ENCODE peak calls at places on chromosomes 6 and 20, in four cellular contexts. H is fibroblast of pulmonary artery, K is kidney, L is AG09319. D is an unnamed sample.

GRCh38 chr6:33788694-33789549 is at the start of gene LEMD2:
- DNase-seq in H (peak), K (peak), L (peak), D (peak)

GRCh38 chr6:33201147-33201545 is 479 bp downstream of the SLC39A7 start:
- DNase-seq in H (no peak), K (no peak), L (no peak), D (no peak)

GRCh38 chr6:122877302-122877701 is 88.2 kb downstream of the SMPDL3A start:
- DNase-seq in H (no peak), K (no peak), L (no peak), D (no peak)

GRCh38 chr6:106461084-106461483 is 100.6 kb downstream of the CRYBG1 start:
- DNase-seq in H (no peak), K (no peak), L (no peak), D (no peak)

GRCh38 chr6:69948479-69949114 is 82.2 kb downstream of the COL19A1 start:
- DNase-seq in H (no peak), K (no peak), L (no peak), D (no peak)

GRCh38 chr20:38231786-38232130 is 28.8 kb downstream of the KIAA1755 start:
- DNase-seq in H (peak), K (no peak), L (no peak), D (no peak)

GRCh38 chr20:46118481-46119020 is 437 bp downstream of the CD40 start:
- DNase-seq in H (no peak), K (peak), L (peak), D (no peak)

GRCh38 chr20:44754554-44754953 is 8.9 kb downstream of the KCNK15 start:
- DNase-seq in H (no peak), K (no peak), L (no peak), D (no peak)

GRCh38 chr6:142569676-142570075 is 267.9 kb downstream of the ADGRG6 start:
- DNase-seq in H (peak), K (no peak), L (no peak), D (no peak)

GRCh38 chr6:131226465-131226864 is 91.2 kb downstream of the AKAP7 start:
- DNase-seq in H (no peak), K (no peak), L (no peak), D (no peak)

GRCh38 chr6:113873043-113873667 is 16.0 kb downstream of the MARCKS start:
- DNase-seq in H (no peak), K (peak), L (no peak), D (no peak)

GRCh38 chr6:446418-447366 is 55.1 kb downstream of the IRF4 start:
- DNase-seq in H (no peak), K (peak), L (no peak), D (no peak)

GRCh38 chr20:44069203-44069931 is 117.6 kb downstream of the JPH2 start:
- DNase-seq in H (no peak), K (peak), L (no peak), D (no peak)

GRCh38 chr6:119620846-119621570 is 271.4 kb upstream of the MAN1A1 start:
- DNase-seq in H (peak), K (no peak), L (no peak), D (no peak)

GRCh38 chr6:53168516-53169257 is 20.0 kb upstream of the GCM1 start:
- DNase-seq in H (peak), K (no peak), L (no peak), D (no peak)

GRCh38 chr6:2899596-2899995 is 3.5 kb downstream of the SERPINB9 start:
- DNase-seq in H (no peak), K (no peak), L (no peak), D (no peak)

GRCh38 chr20:2652724-2653510 is 485 bp downstream of the NOP56 start:
- DNase-seq in H (peak), K (no peak), L (no peak), D (no peak)

GRCh38 chr6:10425973-10426780 is 11.3 kb upstream of the TFAP2A start:
- DNase-seq in H (no peak), K (peak), L (no peak), D (no peak)

GRCh38 chr6:125798734-125799510 is 8.2 kb downstream of the NCOA7 start:
- DNase-seq in H (no peak), K (no peak), L (no peak), D (no peak)

GRCh38 chr20:34990661-34991214 is 35.1 kb downstream of the MYH7B start:
- DNase-seq in H (no peak), K (peak), L (no peak), D (no peak)

GRCh38 chr20:45440424-45440823 is 24.5 kb downstream of the PIGT start:
- DNase-seq in H (no peak), K (no peak), L (no peak), D (no peak)

GRCh38 chr6:150247803-150248202 is 105.0 kb downstream of the PPP1R14C start:
- DNase-seq in H (no peak), K (no peak), L (no peak), D (no peak)

GRCh38 chr6:128336436-128337095 is 183.8 kb downstream of the PTPRK start:
- DNase-seq in H (peak), K (no peak), L (no peak), D (no peak)

GRCh38 chr6:167499161-167499660 is 174.3 kb downstream of the TTLL2 start:
- DNase-seq in H (no peak), K (no peak), L (no peak), D (no peak)

GRCh38 chr6:32254761-32255211 is 30.9 kb upstream of the NOTCH4 start:
- DNase-seq in H (no peak), K (peak), L (no peak), D (no peak)

GRCh38 chr6:6600865-6601264 is 12.3 kb downstream of the LY86 start:
- DNase-seq in H (no peak), K (no peak), L (no peak), D (no peak)

GRCh38 chr6:111740506-111740905 is 132.7 kb downstream of the FYN start:
- DNase-seq in H (no peak), K (no peak), L (no peak), D (no peak)

GRCh38 chr6:126947070-126947469 is 171.4 kb upstream of the RSPO3 start:
- DNase-seq in H (peak), K (peak), L (no peak), D (no peak)

GRCh38 chr6:25973923-25974555 is 11.4 kb downstream of the TRIM38 start:
- DNase-seq in H (no peak), K (no peak), L (no peak), D (no peak)

GRCh38 chr6:32401564-32401963 is 5.4 kb downstream of the BTNL2 start:
- DNase-seq in H (no peak), K (no peak), L (no peak), D (no peak)

GRCh38 chr6:156250593-156250992 is 526.6 kb upstream of the ARID1B start:
- DNase-seq in H (no peak), K (no peak), L (no peak), D (no peak)

GRCh38 chr6:135812085-135812526 is 39.4 kb upstream of the PDE7B start:
- DNase-seq in H (peak), K (no peak), L (no peak), D (no peak)

GRCh38 chr20:37886851-37887297 is 16.1 kb upstream of the VSTM2L start:
- DNase-seq in H (no peak), K (no peak), L (no peak), D (no peak)

GRCh38 chr6:88013015-88013414 is 34.6 kb upstream of the SPACA1 start:
- DNase-seq in H (no peak), K (no peak), L (no peak), D (no peak)

GRCh38 chr6:89286516-89286915 is 28.6 kb downstream of the GABRR2 start:
- DNase-seq in H (no peak), K (no peak), L (no peak), D (no peak)

GRCh38 chr6:34280216-34280615 is 31.4 kb upstream of the SMIM29 start:
- DNase-seq in H (no peak), K (no peak), L (no peak), D (no peak)

DNA sequence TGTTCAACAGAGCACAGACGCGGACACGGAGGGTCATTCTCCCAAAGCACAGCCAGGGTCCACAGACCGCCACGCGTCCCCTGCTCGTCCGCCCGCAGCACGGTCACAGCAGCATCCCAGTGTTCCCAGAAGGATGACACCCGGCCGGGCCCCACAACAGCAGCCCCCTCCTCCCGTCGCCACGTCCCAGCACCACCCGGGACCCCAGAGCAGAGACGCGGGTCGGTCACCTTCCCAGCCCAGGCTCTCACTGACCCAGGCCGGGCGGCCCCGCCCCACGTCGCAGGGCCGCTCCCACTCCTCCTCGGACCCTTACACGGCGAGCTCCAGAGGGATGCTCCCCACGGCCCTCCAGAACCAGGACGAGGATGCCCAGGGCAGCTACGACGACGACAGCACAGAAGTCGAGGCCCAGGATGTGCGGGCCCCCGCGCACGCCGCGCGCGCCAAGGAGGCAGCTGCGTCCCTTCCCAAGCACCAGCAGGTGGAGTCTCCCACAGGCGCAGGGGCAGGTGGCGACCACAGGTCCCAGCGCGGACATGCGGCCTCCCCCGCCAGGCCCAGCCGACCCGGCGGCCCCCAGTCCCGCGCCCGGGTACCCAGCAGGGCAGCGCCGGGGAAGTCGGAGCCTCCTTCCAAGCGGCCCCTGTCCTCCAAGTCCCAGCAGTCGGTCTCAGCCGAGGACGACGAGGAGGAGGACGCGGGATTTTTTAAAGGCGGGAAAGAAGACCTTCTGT is 64.3 kb downstream of the FNDC1 start:
- DNase-seq in H (no peak), K (no peak), L (no peak), D (no peak)
- TF ChIP-seq CTCF in H (no peak), K (peak), L (no peak), D (no peak)

GRCh38 chr6:163346529-163346961 is 68.0 kb upstream of the QKI start:
- DNase-seq in H (no peak), K (no peak), L (no peak), D (no peak)
- TF ChIP-seq CTCF in H (no peak), K (no peak), L (no peak), D (no peak)

DNA sequence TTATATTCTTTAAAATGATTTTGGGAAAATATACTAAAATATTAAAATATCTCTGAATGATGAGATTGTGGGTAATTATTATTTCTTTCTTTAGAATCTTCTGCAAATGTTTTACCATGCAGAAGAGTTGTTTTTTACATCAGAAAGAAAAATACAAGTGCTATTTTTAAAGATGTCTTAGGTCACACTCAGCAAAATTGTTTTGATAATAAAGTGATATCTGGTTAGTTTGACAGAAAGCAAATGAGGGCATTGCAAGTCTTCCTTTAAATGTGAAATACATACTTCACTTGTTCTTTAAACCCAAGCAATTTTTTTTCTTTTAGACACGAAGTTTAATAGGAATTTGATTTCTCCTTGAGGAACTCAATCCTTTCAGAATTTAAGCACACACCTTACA is 43.6 kb upstream of the STXBP5 start:
- DNase-seq in H (no peak), K (no peak), L (no peak), D (no peak)
- TF ChIP-seq CTCF in H (no peak), K (no peak), L (no peak), D (no peak)

DNA sequence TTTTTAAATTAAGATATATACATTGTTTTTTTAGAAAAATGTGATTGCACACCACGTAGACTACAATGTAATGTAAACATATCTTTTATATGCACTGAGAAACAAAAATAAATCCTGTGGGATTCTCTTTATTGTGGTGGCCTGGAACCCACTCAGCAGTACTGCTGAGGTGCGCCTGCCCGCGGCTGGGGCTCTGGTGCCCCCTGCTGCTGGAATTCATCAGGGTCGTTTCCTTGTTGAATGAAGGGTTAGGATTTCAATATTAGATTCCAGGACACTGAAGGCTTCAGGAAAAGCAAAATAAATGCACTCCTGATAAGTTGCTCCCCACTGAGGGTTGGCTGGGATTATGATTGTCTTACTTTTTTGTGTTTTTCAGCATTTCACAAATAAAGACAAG is 175.8 kb upstream of the GGTLC1 start:
- DNase-seq in H (peak), K (no peak), L (no peak), D (no peak)
- TF ChIP-seq CTCF in H (peak), K (peak), L (peak), D (no peak)

GRCh38 chr6:104771258-104771832 is 88.4 kb downstream of the HACE1 start:
- DNase-seq in H (peak), K (no peak), L (no peak), D (no peak)
- TF ChIP-seq CTCF in H (peak), K (peak), L (peak), D (no peak)

DNA sequence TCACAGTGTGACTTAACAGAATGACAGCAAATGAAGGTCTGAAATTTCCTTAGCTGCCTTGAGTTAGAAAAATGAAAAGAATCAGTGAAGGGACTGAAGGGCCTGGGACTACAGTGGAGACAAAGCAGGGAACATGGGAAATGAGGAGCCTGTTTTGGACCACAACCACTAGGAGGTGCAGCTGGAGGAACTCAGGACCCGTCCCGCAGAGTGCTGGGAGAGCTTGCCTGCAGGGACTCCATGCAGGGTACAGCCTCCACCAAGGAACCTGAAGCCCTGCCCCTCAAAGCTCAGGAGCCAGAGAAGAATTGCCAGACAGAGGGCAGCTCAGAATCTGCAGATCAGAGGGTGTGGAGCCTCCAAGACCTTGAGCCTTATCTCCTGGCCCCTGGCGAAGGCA is 50.7 kb downstream of the LRFN2 start:
- DNase-seq in H (no peak), K (no peak), L (no peak), D (no peak)
- TF ChIP-seq CTCF in H (peak), K (no peak), L (peak), D (no peak)

GRCh38 chr6:116278853-116279231 is 888 bp downstream of the TSPYL1 start:
- DNase-seq in H (peak), K (peak), L (no peak), D (no peak)

GRCh38 chr6:116280960-116281316 is 1.2 kb upstream of the TSPYL1 start:
- DNase-seq in H (no peak), K (no peak), L (no peak), D (no peak)

GRCh38 chr6:116280161-116280959 is 630 bp upstream of the TSPYL1 start:
- DNase-seq in H (peak), K (no peak), L (no peak), D (no peak)

GRCh38 chr6:116278478-116278822 is 1.3 kb downstream of the TSPYL1 start:
- DNase-seq in H (no peak), K (no peak), L (no peak), D (no peak)

DNA sequence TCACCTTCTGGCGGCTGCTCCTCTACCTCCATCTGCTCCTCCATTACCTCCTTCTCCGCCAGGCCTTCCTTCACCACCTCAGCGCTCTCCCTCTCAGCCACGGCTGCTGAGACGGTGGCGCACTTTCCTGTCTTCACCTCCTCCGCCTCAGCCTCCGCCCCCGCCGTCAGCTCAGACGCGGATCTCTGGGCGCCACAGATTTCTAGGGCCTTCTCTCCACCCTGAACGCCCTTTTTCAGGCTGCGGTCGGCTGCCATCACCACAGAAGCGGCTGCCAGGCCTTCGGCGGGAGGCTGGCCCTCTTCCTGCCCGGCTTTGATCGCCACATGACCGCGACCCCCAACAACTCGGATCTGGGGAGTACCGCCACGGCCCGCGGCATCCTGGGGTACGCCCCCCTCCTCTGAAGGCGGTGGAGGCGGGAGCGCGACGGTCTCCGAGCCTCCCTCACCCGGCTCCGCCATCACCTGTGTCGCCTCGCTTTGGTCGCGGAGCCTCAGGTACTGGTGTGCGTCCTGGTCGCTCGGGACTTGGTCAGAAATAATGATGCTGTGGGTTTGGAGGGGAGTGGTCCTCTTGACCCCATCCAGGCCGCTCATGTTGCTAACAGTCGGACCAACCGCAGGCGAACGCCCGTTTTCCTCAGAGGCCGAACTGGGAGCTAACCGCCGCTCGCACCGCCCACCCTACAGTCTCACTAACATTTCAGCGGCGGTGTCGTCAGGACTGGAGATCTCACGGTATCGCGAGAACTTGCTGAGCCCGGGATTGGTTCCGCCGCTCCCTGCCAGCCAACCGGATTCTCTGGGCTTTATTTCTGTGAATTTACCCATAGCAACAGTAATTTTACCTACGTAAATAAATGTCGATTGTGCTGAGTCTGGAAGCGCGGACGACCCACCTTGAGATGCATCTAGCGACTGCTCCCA is at the start of gene TSPYL1:
- DNase-seq in H (peak), K (peak), L (peak), D (peak)
- TF ChIP-seq CTCF in H (no peak), K (no peak), L (no peak), D (no peak)

GRCh38 chr20:7269452-7269851 is 502.0 kb downstream of the BMP2 start:
- DNase-seq in H (no peak), K (no peak), L (no peak), D (no peak)

GRCh38 chr20:7274870-7275269 is 507.4 kb downstream of the BMP2 start:
- DNase-seq in H (no peak), K (no peak), L (no peak), D (no peak)

GRCh38 chr20:7275628-7276237 is 508.2 kb downstream of the BMP2 start:
- DNase-seq in H (no peak), K (no peak), L (no peak), D (no peak)

GRCh38 chr20:7272512-7272911 is 505.0 kb downstream of the BMP2 start:
- DNase-seq in H (peak), K (no peak), L (no peak), D (no peak)
- TF ChIP-seq CTCF in H (peak), K (peak), L (peak), D (no peak)